ENCODE peak calls at places on chromosomes 12 and 14, in four cellular contexts. One of them, this sample, is unnamed.

GRCh38 chr14:106185837-106186233 is 659.5 kb downstream of the TMEM121 start:
- DNase-seq in body of pancreas: no peak
- DNase-seq in nephron progenitor cell: no peak
- DNase-seq in heart right ventricle: no peak
- DNase-seq in this sample: no peak

GRCh38 chr14:25049559-25050493 is at the start of gene STXBP6:
- DNase-seq in body of pancreas: peak; percentile 87
- DNase-seq in nephron progenitor cell: peak; percentile 85
- DNase-seq in heart right ventricle: peak; percentile 74
- DNase-seq in this sample: peak; percentile 73

GRCh38 chr14:104333903-104334811 is 195.8 kb downstream of the KIF26A start:
- DNase-seq in body of pancreas: no peak
- DNase-seq in nephron progenitor cell: no peak
- DNase-seq in heart right ventricle: no peak
- DNase-seq in this sample: no peak

GRCh38 chr14:73833024-73833423 is 18.6 kb upstream of the PTGR2 start:
- DNase-seq in body of pancreas: no peak
- DNase-seq in nephron progenitor cell: no peak
- DNase-seq in heart right ventricle: no peak
- DNase-seq in this sample: no peak

GRCh38 chr14:24051789-24052655 is at the start of gene CARMIL3:
- DNase-seq in body of pancreas: peak; percentile 69
- DNase-seq in nephron progenitor cell: peak; percentile 86
- DNase-seq in heart right ventricle: peak; percentile 33
- DNase-seq in this sample: peak; percentile 81

GRCh38 chr12:1811281-1811947 is 9.0 kb upstream of the LRTM2 start:
- DNase-seq in body of pancreas: no peak
- DNase-seq in nephron progenitor cell: no peak
- DNase-seq in heart right ventricle: no peak
- DNase-seq in this sample: no peak

GRCh38 chr14:75449703-75450102 is 21.9 kb downstream of the JDP2 start:
- DNase-seq in body of pancreas: no peak
- DNase-seq in nephron progenitor cell: no peak
- DNase-seq in heart right ventricle: no peak
- DNase-seq in this sample: no peak

GRCh38 chr14:97697772-97698171 is 900.6 kb downstream of the VRK1 start:
- DNase-seq in body of pancreas: no peak
- DNase-seq in nephron progenitor cell: no peak
- DNase-seq in heart right ventricle: no peak
- DNase-seq in this sample: no peak

GRCh38 chr12:107311682-107312081 is 218.3 kb upstream of the CRY1 start:
- DNase-seq in body of pancreas: no peak
- DNase-seq in nephron progenitor cell: no peak
- DNase-seq in heart right ventricle: no peak
- DNase-seq in this sample: no peak

GRCh38 chr12:54258286-54258685 is 21.6 kb downstream of the CBX5 start:
- DNase-seq in body of pancreas: no peak
- DNase-seq in nephron progenitor cell: no peak
- DNase-seq in heart right ventricle: no peak
- DNase-seq in this sample: no peak

GRCh38 chr12:53627919-53628318 is 1.7 kb upstream of the ATF7 start:
- DNase-seq in body of pancreas: no peak
- DNase-seq in nephron progenitor cell: no peak
- DNase-seq in heart right ventricle: no peak
- DNase-seq in this sample: no peak

GRCh38 chr14:22561661-22562579 is 27.1 kb downstream of the DAD1 start:
- DNase-seq in body of pancreas: no peak
- DNase-seq in nephron progenitor cell: no peak
- DNase-seq in heart right ventricle: no peak
- DNase-seq in this sample: no peak

GRCh38 chr12:119994892-119995658 is 6.0 kb downstream of the BICDL1 start:
- DNase-seq in body of pancreas: no peak
- DNase-seq in nephron progenitor cell: no peak
- DNase-seq in heart right ventricle: no peak
- DNase-seq in this sample: no peak

GRCh38 chr14:42532194-42532593 is 925.5 kb downstream of the LRFN5 start:
- DNase-seq in body of pancreas: no peak
- DNase-seq in nephron progenitor cell: no peak
- DNase-seq in heart right ventricle: no peak
- DNase-seq in this sample: no peak

GRCh38 chr12:21941522-21942376 is 523 bp upstream of the ABCC9 start:
- DNase-seq in body of pancreas: peak; percentile 65
- DNase-seq in nephron progenitor cell: peak; percentile 66
- DNase-seq in heart right ventricle: peak; percentile 70
- DNase-seq in this sample: peak; percentile 67

GRCh38 chr14:102187044-102187443 is 47.3 kb downstream of the WDR20 start:
- DNase-seq in body of pancreas: no peak
- DNase-seq in nephron progenitor cell: no peak
- DNase-seq in heart right ventricle: no peak
- DNase-seq in this sample: no peak

GRCh38 chr14:100408350-100409015 is 85.3 kb downstream of the SLC25A47 start:
- DNase-seq in body of pancreas: peak; percentile 34
- DNase-seq in nephron progenitor cell: no peak
- DNase-seq in heart right ventricle: no peak
- DNase-seq in this sample: no peak

GRCh38 chr14:105060751-105061427 is 4.3 kb downstream of the GPR132 start:
- DNase-seq in body of pancreas: no peak
- DNase-seq in nephron progenitor cell: no peak
- DNase-seq in heart right ventricle: peak; percentile 17
- DNase-seq in this sample: peak; percentile 76

GRCh38 chr12:48940181-48940580 is 14.9 kb upstream of the FKBP11 start:
- DNase-seq in body of pancreas: no peak
- DNase-seq in nephron progenitor cell: no peak
- DNase-seq in heart right ventricle: no peak
- DNase-seq in this sample: no peak

GRCh38 chr12:104969328-104969727 is 11.2 kb upstream of the SLC41A2 start:
- DNase-seq in body of pancreas: no peak
- DNase-seq in nephron progenitor cell: no peak
- DNase-seq in heart right ventricle: no peak
- DNase-seq in this sample: no peak

GRCh38 chr12:21559855-21560569 is 33.9 kb downstream of the SPX start:
- DNase-seq in body of pancreas: peak; percentile 37
- DNase-seq in nephron progenitor cell: no peak
- DNase-seq in heart right ventricle: no peak
- DNase-seq in this sample: no peak

GRCh38 chr12:95742586-95742985 is 48.0 kb downstream of the NTN4 start:
- DNase-seq in body of pancreas: no peak
- DNase-seq in nephron progenitor cell: no peak
- DNase-seq in heart right ventricle: no peak
- DNase-seq in this sample: no peak

GRCh38 chr14:58637391-58638230 is at the start of gene DACT1:
- DNase-seq in body of pancreas: peak; percentile 29
- DNase-seq in nephron progenitor cell: peak; percentile 86
- DNase-seq in heart right ventricle: peak; percentile 51
- DNase-seq in this sample: peak; percentile 75

GRCh38 chr14:58637040-58637390 is 747 bp upstream of the DACT1 start:
- DNase-seq in body of pancreas: no peak
- DNase-seq in nephron progenitor cell: no peak
- DNase-seq in heart right ventricle: peak; percentile 19
- DNase-seq in this sample: peak; percentile 22

GRCh38 chr14:58633831-58634230 is 3.9 kb upstream of the DACT1 start:
- DNase-seq in body of pancreas: no peak
- DNase-seq in nephron progenitor cell: no peak
- DNase-seq in heart right ventricle: no peak
- DNase-seq in this sample: no peak

GRCh38 chr14:58636129-58636528 is 1.6 kb upstream of the DACT1 start:
- DNase-seq in body of pancreas: no peak
- DNase-seq in nephron progenitor cell: no peak
- DNase-seq in heart right ventricle: no peak
- DNase-seq in this sample: no peak

GRCh38 chr14:58635041-58635440 is 2.7 kb upstream of the DACT1 start:
- DNase-seq in body of pancreas: no peak
- DNase-seq in nephron progenitor cell: no peak
- DNase-seq in heart right ventricle: no peak
- DNase-seq in this sample: no peak
- TF ChIP-seq CTCF in body of pancreas: peak; percentile 22
- TF ChIP-seq CTCF in nephron progenitor cell: no peak
- TF ChIP-seq CTCF in heart right ventricle: no peak
- TF ChIP-seq CTCF in this sample: no peak

GRCh38 chr14:59189281-59189821 is 884 bp downstream of the DAAM1 start:
- DNase-seq in body of pancreas: peak; percentile 35
- DNase-seq in nephron progenitor cell: no peak
- DNase-seq in heart right ventricle: peak; percentile 21
- DNase-seq in this sample: peak; percentile 46
- TF ChIP-seq CTCF in body of pancreas: no peak
- TF ChIP-seq CTCF in nephron progenitor cell: no peak
- TF ChIP-seq CTCF in heart right ventricle: no peak
- TF ChIP-seq CTCF in this sample: no peak

DNA sequence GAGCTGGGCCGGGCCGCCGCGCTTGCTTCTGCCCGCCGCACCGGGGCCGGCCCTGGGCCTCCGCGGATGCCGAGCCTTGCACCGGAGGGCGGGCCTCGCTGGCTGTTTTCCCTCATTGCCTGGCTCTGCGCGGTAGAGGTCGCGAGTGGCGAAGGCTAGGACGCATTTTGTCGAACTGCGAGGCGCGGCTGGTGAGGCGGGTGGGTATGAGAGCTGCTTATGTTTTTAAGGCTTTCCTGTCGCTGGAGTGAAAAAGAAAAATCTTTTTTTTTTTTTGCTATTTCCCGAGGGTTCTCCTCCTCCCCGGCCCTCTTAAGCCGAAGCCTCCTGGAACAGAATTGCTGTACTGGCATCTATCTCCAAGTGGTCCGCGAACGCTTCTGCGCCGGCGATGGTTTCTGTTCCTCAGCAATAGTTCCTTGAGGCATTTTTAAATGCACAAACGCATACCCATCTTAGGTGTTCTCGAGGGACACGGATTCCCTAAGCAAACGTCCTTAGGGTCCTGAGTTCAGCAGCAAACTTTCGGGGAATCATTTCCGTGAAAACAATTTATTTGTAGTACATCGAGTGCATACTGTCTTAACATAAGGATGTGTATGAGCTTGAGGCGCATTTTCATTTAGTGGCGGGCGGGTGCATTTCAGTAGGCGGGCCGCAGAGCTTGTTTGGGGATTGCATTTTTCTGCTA is 631 bp downstream of the RESF1 start:
- DNase-seq in body of pancreas: peak; percentile 63
- DNase-seq in nephron progenitor cell: peak; percentile 13
- DNase-seq in heart right ventricle: peak; percentile 72
- DNase-seq in this sample: peak; percentile 73
- TF ChIP-seq CTCF in body of pancreas: no peak
- TF ChIP-seq CTCF in nephron progenitor cell: no peak
- TF ChIP-seq CTCF in heart right ventricle: no peak
- TF ChIP-seq CTCF in this sample: no peak

DNA sequence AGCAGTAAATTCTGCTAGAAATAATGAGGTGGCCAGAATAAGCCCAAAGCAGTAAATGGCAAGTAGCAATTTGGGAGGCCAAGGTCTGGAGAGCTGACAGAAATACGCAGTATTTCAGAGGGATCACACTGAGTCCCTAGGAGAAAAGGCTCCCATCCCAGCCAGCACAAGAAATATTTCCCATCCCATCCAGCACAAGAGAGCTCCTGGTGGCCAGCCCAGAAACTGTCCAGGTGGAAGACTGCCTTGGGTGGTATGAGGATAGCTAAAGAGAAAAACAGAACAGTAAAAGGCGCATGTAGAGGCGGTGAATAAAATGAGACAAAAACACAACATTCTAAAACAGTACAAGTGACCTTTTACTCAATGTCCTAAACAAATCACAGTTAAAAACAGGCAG is 120.7 kb downstream of the HECTD4 start:
- DNase-seq in body of pancreas: no peak
- DNase-seq in nephron progenitor cell: no peak
- DNase-seq in heart right ventricle: no peak
- DNase-seq in this sample: peak; percentile 23
- TF ChIP-seq CTCF in body of pancreas: no peak
- TF ChIP-seq CTCF in nephron progenitor cell: no peak
- TF ChIP-seq CTCF in heart right ventricle: no peak
- TF ChIP-seq CTCF in this sample: no peak

GRCh38 chr12:57491393-57492280 is 3.8 kb downstream of the MARS1 start:
- DNase-seq in body of pancreas: no peak
- DNase-seq in nephron progenitor cell: no peak
- DNase-seq in heart right ventricle: no peak
- DNase-seq in this sample: no peak
- TF ChIP-seq CTCF in body of pancreas: no peak
- TF ChIP-seq CTCF in nephron progenitor cell: no peak
- TF ChIP-seq CTCF in heart right ventricle: no peak
- TF ChIP-seq CTCF in this sample: peak; percentile 41

This sample was measured in glutamatergic neuron.